ENCODE peak calls at places on chromosomes 3 and 15, in ten cellular contexts. One of them, this sample, is unnamed.
A peak's percentile ranks its signal among the peaks of the same experiment; 100 is the strongest.

GRCh38 chr3:43773273-43774104 is 82.8 kb downstream of the ABHD5 start:
- DNase-seq in COLO829: no peak
- DNase-seq in astrocyte of the spinal cord: no peak
- DNase-seq in K562: peak; percentile 50
- DNase-seq in NCI-H1105: no peak
- DNase-seq in lung: no peak
- DNase-seq in COR-L47: no peak
- DNase-seq in DND-41: no peak
- DNase-seq in naive thymus-derived CD8-positive, alpha-beta T cell: no peak
- DNase-seq in Calu3: no peak
- DNase-seq in this sample: no peak

GRCh38 chr3:110773413-110773954 is 298.1 kb upstream of the NECTIN3 start:
- DNase-seq in COLO829: peak; percentile 78
- DNase-seq in astrocyte of the spinal cord: peak; percentile 85
- DNase-seq in K562: no peak
- DNase-seq in NCI-H1105: no peak
- DNase-seq in lung: no peak
- DNase-seq in COR-L47: no peak
- DNase-seq in DND-41: no peak
- DNase-seq in naive thymus-derived CD8-positive, alpha-beta T cell: no peak
- DNase-seq in Calu3: peak; percentile 68
- DNase-seq in this sample: no peak

GRCh38 chr3:882526-882925 is 210.3 kb upstream of the CNTN6 start:
- DNase-seq in COLO829: peak; percentile 11
- DNase-seq in astrocyte of the spinal cord: peak; percentile 32
- DNase-seq in K562: no peak
- DNase-seq in NCI-H1105: no peak
- DNase-seq in lung: no peak
- DNase-seq in COR-L47: no peak
- DNase-seq in DND-41: no peak
- DNase-seq in naive thymus-derived CD8-positive, alpha-beta T cell: no peak
- DNase-seq in Calu3: no peak
- DNase-seq in this sample: no peak

GRCh38 chr3:120567370-120568197 is 28.6 kb upstream of the NDUFB4 start:
- DNase-seq in COLO829: no peak
- DNase-seq in astrocyte of the spinal cord: peak; percentile 69
- DNase-seq in K562: no peak
- DNase-seq in NCI-H1105: no peak
- DNase-seq in lung: peak; percentile 27
- DNase-seq in COR-L47: peak; percentile 60
- DNase-seq in DND-41: no peak
- DNase-seq in naive thymus-derived CD8-positive, alpha-beta T cell: no peak
- DNase-seq in Calu3: peak; percentile 19
- DNase-seq in this sample: no peak

GRCh38 chr3:131053021-131053420 is 26.3 kb downstream of the NEK11 start:
- DNase-seq in COLO829: no peak
- DNase-seq in astrocyte of the spinal cord: peak; percentile 52
- DNase-seq in K562: no peak
- DNase-seq in NCI-H1105: no peak
- DNase-seq in lung: no peak
- DNase-seq in COR-L47: peak; percentile 22
- DNase-seq in DND-41: no peak
- DNase-seq in naive thymus-derived CD8-positive, alpha-beta T cell: no peak
- DNase-seq in Calu3: no peak
- DNase-seq in this sample: no peak

GRCh38 chr3:146189519-146190173 is 28.7 kb upstream of the PLOD2 start:
- DNase-seq in COLO829: peak; percentile 86
- DNase-seq in astrocyte of the spinal cord: peak; percentile 59
- DNase-seq in K562: peak; percentile 41
- DNase-seq in NCI-H1105: peak; percentile 80
- DNase-seq in lung: no peak
- DNase-seq in COR-L47: peak; percentile 55
- DNase-seq in DND-41: peak; percentile 27
- DNase-seq in naive thymus-derived CD8-positive, alpha-beta T cell: no peak
- DNase-seq in Calu3: peak; percentile 57
- DNase-seq in this sample: peak; percentile 41

GRCh38 chr3:195906865-195907729 is 1.3 kb downstream of the TNK2 start:
- DNase-seq in COLO829: no peak
- DNase-seq in astrocyte of the spinal cord: no peak
- DNase-seq in K562: no peak
- DNase-seq in NCI-H1105: no peak
- DNase-seq in lung: peak; percentile 59
- DNase-seq in COR-L47: peak; percentile 26
- DNase-seq in DND-41: peak; percentile 69
- DNase-seq in naive thymus-derived CD8-positive, alpha-beta T cell: peak; percentile 61
- DNase-seq in Calu3: peak; percentile 60
- DNase-seq in this sample: no peak

GRCh38 chr3:142853270-142854163 is 35.4 kb downstream of the PCOLCE2 start:
- DNase-seq in COLO829: no peak
- DNase-seq in astrocyte of the spinal cord: peak; percentile 73
- DNase-seq in K562: no peak
- DNase-seq in NCI-H1105: no peak
- DNase-seq in lung: no peak
- DNase-seq in COR-L47: peak; percentile 61
- DNase-seq in DND-41: no peak
- DNase-seq in naive thymus-derived CD8-positive, alpha-beta T cell: no peak
- DNase-seq in Calu3: peak; percentile 90
- DNase-seq in this sample: no peak

GRCh38 chr15:56608140-56608778 is 125.0 kb downstream of the ZNF280D start:
- DNase-seq in COLO829: no peak
- DNase-seq in astrocyte of the spinal cord: peak; percentile 27
- DNase-seq in K562: no peak
- DNase-seq in NCI-H1105: no peak
- DNase-seq in lung: no peak
- DNase-seq in COR-L47: no peak
- DNase-seq in DND-41: peak; percentile 60
- DNase-seq in naive thymus-derived CD8-positive, alpha-beta T cell: no peak
- DNase-seq in Calu3: no peak
- DNase-seq in this sample: no peak